ENCODE peak calls at places on chromosomes 13 and 19, in six cellular contexts. One of them, this sample, is unnamed.

GRCh38 chr13:43830481-43830873 is 43.7 kb upstream of the ENOX1 start:
- ATAC-seq in Right ventricle myocardium inferior: no peak
- ATAC-seq in HepG2: no peak
- ATAC-seq in PC-3: no peak
- ATAC-seq in heart right ventricle: no peak
- ATAC-seq in CD8-positive, alpha-beta T cell: no peak
- ATAC-seq in this sample: no peak

GRCh38 chr13:31045621-31046081 is 113.2 kb downstream of the TEX26 start:
- ATAC-seq in Right ventricle myocardium inferior: no peak
- ATAC-seq in HepG2: peak
- ATAC-seq in PC-3: peak
- ATAC-seq in heart right ventricle: peak
- ATAC-seq in CD8-positive, alpha-beta T cell: peak
- ATAC-seq in this sample: peak

GRCh38 chr19:50547385-50548190 is 20.6 kb downstream of the LRRC4B start:
- ATAC-seq in Right ventricle myocardium inferior: no peak
- ATAC-seq in HepG2: no peak
- ATAC-seq in PC-3: no peak
- ATAC-seq in heart right ventricle: peak
- ATAC-seq in CD8-positive, alpha-beta T cell: no peak
- ATAC-seq in this sample: no peak

GRCh38 chr13:88925954-88926353 is 1254.8 kb downstream of the SLITRK5 start:
- ATAC-seq in Right ventricle myocardium inferior: peak
- ATAC-seq in HepG2: no peak
- ATAC-seq in PC-3: no peak
- ATAC-seq in heart right ventricle: peak
- ATAC-seq in CD8-positive, alpha-beta T cell: no peak
- ATAC-seq in this sample: no peak

GRCh38 chr19:10070730-10071446 is 15.2 kb upstream of the SHFL start:
- ATAC-seq in Right ventricle myocardium inferior: no peak
- ATAC-seq in HepG2: peak
- ATAC-seq in PC-3: no peak
- ATAC-seq in heart right ventricle: no peak
- ATAC-seq in CD8-positive, alpha-beta T cell: no peak
- ATAC-seq in this sample: no peak

GRCh38 chr13:51817717-51818116 is 13.8 kb upstream of the DHRS12 start:
- ATAC-seq in Right ventricle myocardium inferior: no peak
- ATAC-seq in HepG2: no peak
- ATAC-seq in PC-3: no peak
- ATAC-seq in heart right ventricle: no peak
- ATAC-seq in CD8-positive, alpha-beta T cell: no peak
- ATAC-seq in this sample: no peak

GRCh38 chr13:35723820-35724219 is 247.3 kb upstream of the MAB21L1 start:
- ATAC-seq in Right ventricle myocardium inferior: peak
- ATAC-seq in HepG2: peak
- ATAC-seq in PC-3: no peak
- ATAC-seq in heart right ventricle: peak
- ATAC-seq in CD8-positive, alpha-beta T cell: no peak
- ATAC-seq in this sample: no peak

GRCh38 chr19:43778651-43779050 is 2.1 kb downstream of the KCNN4 start:
- ATAC-seq in Right ventricle myocardium inferior: no peak
- ATAC-seq in HepG2: no peak
- ATAC-seq in PC-3: no peak
- ATAC-seq in heart right ventricle: no peak
- ATAC-seq in CD8-positive, alpha-beta T cell: no peak
- ATAC-seq in this sample: no peak

GRCh38 chr19:47758433-47758784 is 13.1 kb downstream of the NOP53 start:
- ATAC-seq in Right ventricle myocardium inferior: no peak
- ATAC-seq in HepG2: no peak
- ATAC-seq in PC-3: no peak
- ATAC-seq in heart right ventricle: no peak
- ATAC-seq in CD8-positive, alpha-beta T cell: no peak
- ATAC-seq in this sample: no peak

GRCh38 chr13:43963726-43964125 is 84.0 kb downstream of the LACC1 start:
- ATAC-seq in Right ventricle myocardium inferior: no peak
- ATAC-seq in HepG2: peak
- ATAC-seq in PC-3: peak
- ATAC-seq in heart right ventricle: peak
- ATAC-seq in CD8-positive, alpha-beta T cell: no peak
- ATAC-seq in this sample: no peak

GRCh38 chr19:46984077-46985010 is 35.3 kb upstream of the NPAS1 start:
- ATAC-seq in Right ventricle myocardium inferior: peak
- ATAC-seq in HepG2: peak
- ATAC-seq in PC-3: no peak
- ATAC-seq in heart right ventricle: peak
- ATAC-seq in CD8-positive, alpha-beta T cell: no peak
- ATAC-seq in this sample: no peak

GRCh38 chr19:3207466-3208242 is 16.8 kb upstream of the CELF5 start:
- ATAC-seq in Right ventricle myocardium inferior: no peak
- ATAC-seq in HepG2: no peak
- ATAC-seq in PC-3: no peak
- ATAC-seq in heart right ventricle: no peak
- ATAC-seq in CD8-positive, alpha-beta T cell: no peak
- ATAC-seq in this sample: no peak

GRCh38 chr19:54373781-54374266 is 9.1 kb upstream of the LAIR1 start:
- ATAC-seq in Right ventricle myocardium inferior: peak
- ATAC-seq in HepG2: no peak
- ATAC-seq in PC-3: no peak
- ATAC-seq in heart right ventricle: peak
- ATAC-seq in CD8-positive, alpha-beta T cell: no peak
- ATAC-seq in this sample: no peak

GRCh38 chr13:75165543-75166230 is 316.3 kb downstream of the TBC1D4 start:
- ATAC-seq in Right ventricle myocardium inferior: no peak
- ATAC-seq in HepG2: no peak
- ATAC-seq in PC-3: no peak
- ATAC-seq in heart right ventricle: no peak
- ATAC-seq in CD8-positive, alpha-beta T cell: no peak
- ATAC-seq in this sample: no peak

GRCh38 chr13:43432948-43433347 is 353.8 kb downstream of the ENOX1 start:
- ATAC-seq in Right ventricle myocardium inferior: peak
- ATAC-seq in HepG2: no peak
- ATAC-seq in PC-3: no peak
- ATAC-seq in heart right ventricle: peak
- ATAC-seq in CD8-positive, alpha-beta T cell: no peak
- ATAC-seq in this sample: no peak

GRCh38 chr19:28884786-28885476 is 328.0 kb downstream of the UQCRFS1 start:
- ATAC-seq in Right ventricle myocardium inferior: peak
- ATAC-seq in HepG2: no peak
- ATAC-seq in PC-3: no peak
- ATAC-seq in heart right ventricle: peak
- ATAC-seq in CD8-positive, alpha-beta T cell: no peak
- ATAC-seq in this sample: no peak

GRCh38 chr13:42380420-42381164 is 108.6 kb downstream of the AKAP11 start:
- ATAC-seq in Right ventricle myocardium inferior: no peak
- ATAC-seq in HepG2: no peak
- ATAC-seq in PC-3: no peak
- ATAC-seq in heart right ventricle: no peak
- ATAC-seq in CD8-positive, alpha-beta T cell: no peak
- ATAC-seq in this sample: peak

GRCh38 chr19:54653181-54653809 is 9.5 kb upstream of the LILRB4 start:
- ATAC-seq in Right ventricle myocardium inferior: no peak
- ATAC-seq in HepG2: no peak
- ATAC-seq in PC-3: peak
- ATAC-seq in heart right ventricle: no peak
- ATAC-seq in CD8-positive, alpha-beta T cell: no peak
- ATAC-seq in this sample: no peak

GRCh38 chr13:100875392-100876043 is 200.9 kb upstream of the TMTC4 start:
- ATAC-seq in Right ventricle myocardium inferior: no peak
- ATAC-seq in HepG2: no peak
- ATAC-seq in PC-3: peak
- ATAC-seq in heart right ventricle: no peak
- ATAC-seq in CD8-positive, alpha-beta T cell: no peak
- ATAC-seq in this sample: peak

GRCh38 chr19:13164370-13165090 is 14.3 kb downstream of the IER2 start:
- ATAC-seq in Right ventricle myocardium inferior: peak
- ATAC-seq in HepG2: peak
- ATAC-seq in PC-3: peak
- ATAC-seq in heart right ventricle: peak
- ATAC-seq in CD8-positive, alpha-beta T cell: no peak
- ATAC-seq in this sample: no peak

GRCh38 chr13:39462456-39462855 is 140.5 kb downstream of the LHFPL6 start:
- ATAC-seq in Right ventricle myocardium inferior: peak
- ATAC-seq in HepG2: no peak
- ATAC-seq in PC-3: peak
- ATAC-seq in heart right ventricle: peak
- ATAC-seq in CD8-positive, alpha-beta T cell: no peak
- ATAC-seq in this sample: no peak

GRCh38 chr13:45370922-45371406 is 30.0 kb upstream of the TPT1 start:
- ATAC-seq in Right ventricle myocardium inferior: peak
- ATAC-seq in HepG2: peak
- ATAC-seq in PC-3: peak
- ATAC-seq in heart right ventricle: peak
- ATAC-seq in CD8-positive, alpha-beta T cell: no peak
- ATAC-seq in this sample: no peak

GRCh38 chr13:75312884-75313520 is 169.0 kb downstream of the TBC1D4 start:
- ATAC-seq in Right ventricle myocardium inferior: no peak
- ATAC-seq in HepG2: peak
- ATAC-seq in PC-3: peak
- ATAC-seq in heart right ventricle: no peak
- ATAC-seq in CD8-positive, alpha-beta T cell: no peak
- ATAC-seq in this sample: peak

GRCh38 chr19:16442386-16443276 is 29.1 kb downstream of the EPS15L1 start:
- ATAC-seq in Right ventricle myocardium inferior: no peak
- ATAC-seq in HepG2: no peak
- ATAC-seq in PC-3: no peak
- ATAC-seq in heart right ventricle: peak
- ATAC-seq in CD8-positive, alpha-beta T cell: no peak
- ATAC-seq in this sample: no peak

GRCh38 chr19:33905473-33905936 is 108.8 kb downstream of the KCTD15 start:
- ATAC-seq in Right ventricle myocardium inferior: peak
- ATAC-seq in HepG2: peak
- ATAC-seq in PC-3: peak
- ATAC-seq in heart right ventricle: peak
- ATAC-seq in CD8-positive, alpha-beta T cell: no peak
- ATAC-seq in this sample: no peak

GRCh38 chr19:54257116-54257480 is at the start of gene LILRB5:
- ATAC-seq in Right ventricle myocardium inferior: peak
- ATAC-seq in HepG2: no peak
- ATAC-seq in PC-3: no peak
- ATAC-seq in heart right ventricle: peak
- ATAC-seq in CD8-positive, alpha-beta T cell: no peak
- ATAC-seq in this sample: no peak

GRCh38 chr19:45186509-45187334 is 8.1 kb downstream of the BLOC1S3 start:
- ATAC-seq in Right ventricle myocardium inferior: no peak
- ATAC-seq in HepG2: peak
- ATAC-seq in PC-3: peak
- ATAC-seq in heart right ventricle: no peak
- ATAC-seq in CD8-positive, alpha-beta T cell: no peak
- ATAC-seq in this sample: no peak

GRCh38 chr13:89402211-89402610 is 1731.0 kb downstream of the SLITRK5 start:
- ATAC-seq in Right ventricle myocardium inferior: no peak
- ATAC-seq in HepG2: no peak
- ATAC-seq in PC-3: no peak
- ATAC-seq in heart right ventricle: no peak
- ATAC-seq in CD8-positive, alpha-beta T cell: no peak
- ATAC-seq in this sample: no peak

GRCh38 chr13:98548230-98548629 is 28.7 kb downstream of the STK24 start:
- ATAC-seq in Right ventricle myocardium inferior: no peak
- ATAC-seq in HepG2: no peak
- ATAC-seq in PC-3: no peak
- ATAC-seq in heart right ventricle: no peak
- ATAC-seq in CD8-positive, alpha-beta T cell: no peak
- ATAC-seq in this sample: peak

This sample was measured in activated CD4-positive, CD25-positive, alpha-beta regulatory T cell treated with anti-CD3 and anti-CD28 coated beads, Interleukin-2, amount 50 U/mL, for 24 hours.